ENCODE peak calls at places on chromosomes 6 and 20, in ten cellular contexts. T is effector memory CD4-positive, alpha-beta T cell; N is MV-4-11; S is activated effector memory CD4-positive, alpha-beta T cell treated with anti-CD3 and anti-CD28 coated beads, Interleukin-2, amount 50 U/mL, for 16 hours; K is fibroblast of lung; Y is LoVo; F is CD4-positive, alpha-beta T cell; Q is pulmonary artery endothelial cell; L is progenitor cell of endocrine pancreas; P is suprapubic skin. Z is an unnamed sample.

GRCh38 chr20:32741151-32741550 is 2.1 kb downstream of the COMMD7 start:
- DNase-seq in L (no peak), P (no peak), S (no peak), K (no peak), F (no peak), Q (no peak), T (no peak), Y (no peak), N (no peak), Z (no peak)

GRCh38 chr6:20811112-20811746 is 277.0 kb downstream of the CDKAL1 start:
- DNase-seq in P (no peak), N (no peak), L (no peak), T (no peak), Q (peak; percentile 93), S (no peak), K (peak; percentile 100), F (no peak), Y (peak; percentile 47), Z (no peak)

GRCh38 chr20:10921491-10922010 is 247.8 kb upstream of the JAG1 start:
- DNase-seq in Y (no peak), Q (no peak), S (no peak), L (no peak), T (no peak), F (no peak), K (no peak), P (no peak), N (no peak), Z (no peak)

GRCh38 chr6:26520840-26521484 is 17.2 kb upstream of the HMGN4 start:
- DNase-seq in S (peak; percentile 93), P (peak; percentile 91), T (peak; percentile 85), N (peak; percentile 79), L (peak; percentile 83), F (peak; percentile 78), Q (peak; percentile 56), Y (peak; percentile 77), K (peak; percentile 80), Z (peak; percentile 95)

GRCh38 chr20:51331466-51331865 is 211.1 kb downstream of the NFATC2 start:
- DNase-seq in T (no peak), P (no peak), Q (no peak), Y (no peak), K (peak; percentile 98), L (no peak), S (no peak), F (no peak), N (no peak), Z (no peak)

GRCh38 chr20:59822291-59823029 is 111.0 kb downstream of the SYCP2 start:
- DNase-seq in T (no peak), K (no peak), F (no peak), Y (no peak), N (no peak), L (no peak), P (peak; percentile 59), S (no peak), Q (no peak), Z (peak; percentile 82)

GRCh38 chr20:373171-373890 is 7.2 kb upstream of the TRIB3 start:
- DNase-seq in N (peak; percentile 89), S (no peak), F (no peak), T (no peak), P (no peak), Y (peak; percentile 66), L (no peak), Q (peak; percentile 78), K (peak; percentile 61), Z (no peak)

GRCh38 chr6:1136415-1136774 is 175.5 kb upstream of the FOXQ1 start:
- DNase-seq in Q (no peak), P (peak; percentile 74), S (no peak), F (no peak), L (no peak), Y (no peak), T (no peak), K (peak; percentile 54), N (no peak), Z (no peak)

GRCh38 chr20:16919841-16920240 is 171.7 kb downstream of the OTOR start:
- DNase-seq in N (no peak), Q (no peak), P (no peak), L (no peak), K (no peak), T (no peak), S (no peak), F (no peak), Y (no peak), Z (no peak)

GRCh38 chr6:44234101-44235090 is 11.0 kb downstream of the SLC29A1 start:
- DNase-seq in F (no peak), T (no peak), Y (no peak), P (peak; percentile 83), S (no peak), N (peak; percentile 23), L (peak; percentile 42), Q (no peak), K (peak; percentile 87), Z (no peak)

GRCh38 chr6:7697820-7698623 is 27.9 kb upstream of the BMP6 start:
- DNase-seq in N (peak; percentile 96), Q (peak; percentile 43), P (no peak), T (no peak), F (no peak), K (peak; percentile 92), L (no peak), S (no peak), Y (peak; percentile 25), Z (no peak)

GRCh38 chr6:151675746-151676459 is 131.6 kb upstream of the ESR1 start:
- DNase-seq in K (peak; percentile 4), T (no peak), P (no peak), L (peak; percentile 40), N (peak; percentile 11), F (peak; percentile 16), Y (peak; percentile 70), S (peak; percentile 83), Q (peak; percentile 7), Z (no peak)

GRCh38 chr6:146240307-146240706 is 211.4 kb downstream of the GRM1 start:
- DNase-seq in N (no peak), L (no peak), P (no peak), F (no peak), K (no peak), S (no peak), Q (no peak), T (no peak), Y (no peak), Z (no peak)

GRCh38 chr20:24651171-24651972 is 181.9 kb downstream of the SYNDIG1 start:
- DNase-seq in T (no peak), F (no peak), N (peak; percentile 73), K (peak; percentile 94), Y (peak; percentile 38), P (no peak), L (no peak), Q (no peak), S (peak; percentile 30), Z (no peak)

GRCh38 chr6:42714098-42714761 is 8.2 kb downstream of the PRPH2 start:
- DNase-seq in Q (no peak), L (no peak), P (no peak), K (peak; percentile 46), F (no peak), N (no peak), T (no peak), S (no peak), Y (no peak), Z (no peak)

GRCh38 chr6:161233986-161234620 is 39.8 kb downstream of the AGPAT4 start:
- DNase-seq in Q (peak; percentile 39), L (no peak), F (no peak), Y (no peak), T (no peak), K (peak; percentile 92), N (no peak), P (peak; percentile 85), S (no peak), Z (no peak)

GRCh38 chr6:22146581-22147468 is 150.0 kb downstream of the PRL start:
- DNase-seq in T (no peak), F (no peak), S (no peak), N (no peak), L (no peak), Q (no peak), Y (no peak), P (no peak), K (peak; percentile 19), Z (no peak)

GRCh38 chr6:132742495-132742894 is 15.2 kb downstream of the VNN2 start:
- DNase-seq in K (no peak), F (no peak), S (no peak), Q (no peak), L (no peak), N (peak; percentile 69), P (no peak), T (no peak), Y (no peak), Z (no peak)

GRCh38 chr6:126040826-126041225 is 54.5 kb downstream of the TRMT11 start:
- DNase-seq in F (no peak), S (no peak), Q (peak; percentile 22), L (no peak), Y (peak; percentile 81), T (no peak), N (peak; percentile 93), K (peak; percentile 83), P (no peak), Z (no peak)

GRCh38 chr6:56478202-56478601 is 164.5 kb downstream of the DST start:
- DNase-seq in N (no peak), Q (no peak), T (no peak), Y (no peak), P (no peak), F (no peak), S (no peak), K (no peak), L (no peak), Z (no peak)

GRCh38 chr20:13183005-13183404 is 38.1 kb upstream of the ISM1 start:
- DNase-seq in Q (no peak), N (no peak), T (no peak), P (no peak), L (no peak), S (no peak), K (no peak), F (no peak), Y (no peak), Z (no peak)

Z was measured in mesenteric fat pad.